ENCODE peak calls at places on chromosome 10, in four cellular contexts. D, E, P and C are unnamed samples.
A peak's percentile ranks its signal among the peaks of the same experiment; 100 is the strongest.

GRCh38 chr10:124693396-124693795 is 50.8 kb downstream of the FAM53B start:
- DNase-seq in P (no peak), E (no peak), D (no peak), C (no peak)

GRCh38 chr10:87500646-87501048 is 4.0 kb upstream of the MINPP1 start:
- DNase-seq in P (no peak), D (no peak), E (no peak), C (no peak)

GRCh38 chr10:110852255-110852896 is 19.4 kb upstream of the PDCD4 start:
- DNase-seq in D (no peak), E (no peak), P (no peak), C (peak; percentile 89)

GRCh38 chr10:69638642-69639041 is 8.6 kb downstream of the FAM241B start:
- DNase-seq in E (no peak), P (no peak), D (peak; percentile 26), C (no peak)

GRCh38 chr10:43686414-43686813 is 37.7 kb upstream of the ZNF32 start:
- DNase-seq in E (no peak), P (no peak), D (no peak), C (no peak)

GRCh38 chr10:122363311-122363710 is 11.2 kb upstream of the PLEKHA1 start:
- DNase-seq in E (no peak), P (no peak), D (no peak), C (no peak)

GRCh38 chr10:31062856-31063255 is 31.2 kb upstream of the ZNF438 start:
- DNase-seq in P (no peak), E (no peak), D (no peak), C (no peak)

GRCh38 chr10:73584737-73585136 is 6.4 kb downstream of the USP54 start:
- DNase-seq in D (no peak), E (no peak), P (no peak), C (no peak)

GRCh38 chr10:127313996-127314700 is 117.8 kb upstream of the INSYN2A start:
- DNase-seq in P (no peak), E (no peak), D (no peak), C (no peak)

GRCh38 chr10:18793951-18794350 is 134.7 kb downstream of the ARL5B start:
- DNase-seq in D (no peak), P (no peak), E (no peak), C (no peak)

GRCh38 chr10:62811159-62811875 is 4.8 kb downstream of the EGR2 start:
- DNase-seq in E (no peak), D (no peak), P (no peak), C (no peak)

GRCh38 chr10:65898055-65898454 is 1027.8 kb upstream of the LRRTM3 start:
- DNase-seq in P (no peak), D (no peak), E (no peak), C (no peak)

GRCh38 chr10:124566222-124566888 is 104.7 kb downstream of the LHPP start:
- DNase-seq in D (peak; percentile 49), P (no peak), E (no peak), C (no peak)

GRCh38 chr10:101959349-101959916 is 96.5 kb downstream of the ARMH3 start:
- DNase-seq in P (no peak), E (no peak), D (no peak), C (no peak)

GRCh38 chr10:47372726-47373125 is 11.4 kb downstream of the ZNF488 start:
- DNase-seq in D (peak; percentile 31), P (no peak), E (no peak), C (no peak)

GRCh38 chr10:97154789-97155188 is 31.0 kb downstream of the SLIT1 start:
- DNase-seq in E (no peak), P (no peak), D (no peak), C (no peak)

GRCh38 chr10:44008270-44008916 is 359.7 kb upstream of the ZNF32 start:
- DNase-seq in E (no peak), D (no peak), P (no peak), C (peak; percentile 53)

GRCh38 chr10:7529638-7530037 is 118.8 kb upstream of the SFMBT2 start:
- DNase-seq in P (no peak), D (no peak), E (peak; percentile 21), C (no peak)

GRCh38 chr10:13327516-13327915 is 20.6 kb downstream of the SEPHS1 start:
- DNase-seq in D (no peak), E (peak; percentile 80), P (no peak), C (no peak)

GRCh38 chr10:60382946-60383681 is 6.6 kb downstream of the ANK3 start:
- DNase-seq in D (no peak), E (no peak), P (no peak), C (no peak)

DNA sequence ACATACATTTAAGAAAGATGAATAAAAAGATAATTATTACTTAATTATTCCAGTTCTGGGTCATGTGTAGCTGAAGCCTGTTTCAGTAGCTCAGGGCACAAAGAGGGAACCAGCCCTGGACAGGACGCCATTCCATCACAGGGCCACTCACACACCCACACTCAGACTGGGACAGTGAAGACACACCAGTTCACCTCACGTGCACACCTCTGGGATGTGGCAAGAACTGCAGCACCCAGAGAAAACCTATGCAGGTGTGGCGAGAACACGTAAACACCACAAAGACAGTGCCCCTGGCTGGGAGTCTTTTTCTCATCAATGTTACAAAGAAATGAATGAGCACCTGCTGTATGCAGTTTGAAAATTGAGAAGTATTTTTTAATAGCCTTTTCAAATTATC is 1.6 kb upstream of the IDI1 start:
- DNase-seq in E (no peak), D (no peak), P (peak; percentile 78), C (no peak)
- H3K4me3 ChIP-seq in E (no peak overlapping the region), D (peak overlapping the region; percentile 70), P (peak overlapping the region; percentile 74), C (no peak overlapping the region)

DNA sequence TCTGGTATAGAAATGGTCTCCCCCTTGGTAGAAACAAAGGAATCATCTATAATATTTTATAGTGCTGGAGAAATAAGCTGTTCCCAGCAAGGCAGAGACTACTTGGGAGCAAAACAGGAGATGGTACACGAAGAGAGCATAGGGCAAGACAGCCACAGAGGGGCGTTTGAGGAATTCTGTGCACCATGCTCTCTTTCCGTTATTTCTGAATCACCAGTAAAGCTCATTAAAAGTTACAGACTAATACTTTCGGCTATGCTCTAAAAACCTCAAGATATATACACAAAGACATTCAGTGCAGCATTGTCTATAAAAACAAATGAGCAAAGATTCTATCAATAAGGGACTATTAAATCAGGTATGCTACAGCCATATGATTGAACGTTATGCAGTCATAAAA is 68.5 kb upstream of the FHIP2A start:
- DNase-seq in E (no peak), P (no peak), D (no peak), C (no peak)
- TF ChIP-seq CTCF in E (no peak), P (no peak), D (no peak), C (no peak)

GRCh38 chr10:52777414-52777813 is 4.8 kb upstream of the MBL2 start:
- DNase-seq in P (no peak), D (no peak), E (no peak), C (no peak)
- H3K4me1 ChIP-seq in P (no peaks in the 10 kb centered on the region), D (no peaks in the 10 kb centered on the region), E (no peaks in the 10 kb centered on the region), C (peaks cover 4% of the 10 kb centered on the region)

DNA sequence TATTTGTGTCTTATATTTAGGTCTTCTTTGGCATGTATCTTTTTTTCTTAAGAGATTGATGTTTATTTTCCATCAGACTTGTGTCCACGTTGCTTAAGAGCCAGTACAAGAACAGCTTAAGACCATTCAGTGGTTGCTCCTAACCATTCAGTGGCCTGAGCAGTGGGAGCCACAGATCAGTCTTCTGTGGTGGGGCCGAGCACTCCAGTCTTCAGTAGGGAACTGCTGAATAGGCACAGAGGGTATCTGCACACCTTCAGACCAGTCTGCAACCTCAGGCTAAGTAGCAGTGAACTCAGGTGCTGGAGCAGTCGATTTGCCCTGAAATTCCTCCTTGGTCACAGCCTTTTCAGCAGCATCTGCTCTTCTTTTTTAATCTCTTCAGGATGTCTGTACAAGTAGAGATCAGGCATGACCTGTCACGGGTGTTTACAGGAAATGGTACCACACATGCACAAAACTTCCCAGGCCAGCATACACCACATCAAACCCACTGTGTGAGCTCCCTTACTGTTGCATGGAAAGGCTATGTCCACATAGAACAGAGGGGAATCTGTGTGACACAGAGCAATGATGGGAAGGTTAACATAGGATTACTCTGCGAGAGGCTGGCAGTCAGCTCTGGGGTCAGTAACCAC is 51.5 kb downstream of the FAM107B start:
- DNase-seq in D (no peak), E (no peak), P (peak; percentile 59), C (no peak)
- H3K4me3 ChIP-seq in D (no peak overlapping the region), E (no peak overlapping the region), P (no peak overlapping the region), C (no peak overlapping the region)

GRCh38 chr10:11742779-11743298 is 657 bp downstream of the ECHDC3 start:
- DNase-seq in D (no peak), E (no peak), P (no peak), C (peak; percentile 52)

GRCh38 chr10:11746883-11747539 is 4.8 kb downstream of the ECHDC3 start:
- DNase-seq in P (no peak), D (no peak), E (peak; percentile 60), C (peak; percentile 48)

GRCh38 chr10:11743461-11744338 is 1.5 kb downstream of the ECHDC3 start:
- DNase-seq in D (no peak), E (no peak), P (no peak), C (no peak)

GRCh38 chr10:11742009-11742778 is at the start of gene ECHDC3:
- DNase-seq in D (peak; percentile 74), E (peak; percentile 39), P (no peak), C (peak; percentile 77)

GRCh38 chr10:11745045-11745444 is 2.9 kb downstream of the ECHDC3 start:
- DNase-seq in D (no peak), E (no peak), P (no peak), C (no peak)
- TF ChIP-seq CTCF in D (no peak), E (no peak), P (no peak), C (no peak)